ENCODE peak calls at places on chromosomes 2 and 18, in eight cellular contexts. One of them, this sample, is unnamed.

GRCh38 chr2:12839339-12839738 is 122.6 kb downstream of the TRIB2 start:
- DNase-seq in Karpas-422: no peak
- DNase-seq in activated naive CD8-positive, alpha-beta T cell treated with anti-CD3 and anti-CD28 coated beads, Interleukin-2, amount 10 ng/mL, durations not matched to agents 7 days and 5 days: no peak
- DNase-seq in naive thymus-derived CD8-positive, alpha-beta T cell: no peak
- DNase-seq in MCF 10A: no peak
- DNase-seq in stimulated activated CD4-positive, alpha-beta T cell treated with anti-CD3 and anti-CD28 coated beads, Interleukin-12 subunit alpha, Interleukin-12 subunit beta, amount 100 ng/mL, for 48 hours: no peak
- DNase-seq in hypothalamus: no peak
- DNase-seq in left lung: no peak
- DNase-seq in this sample: no peak

GRCh38 chr18:26479686-26480079 is 68.7 kb downstream of the KCTD1 start:
- DNase-seq in Karpas-422: no peak
- DNase-seq in activated naive CD8-positive, alpha-beta T cell treated with anti-CD3 and anti-CD28 coated beads, Interleukin-2, amount 10 ng/mL, durations not matched to agents 7 days and 5 days: no peak
- DNase-seq in naive thymus-derived CD8-positive, alpha-beta T cell: no peak
- DNase-seq in MCF 10A: no peak
- DNase-seq in stimulated activated CD4-positive, alpha-beta T cell treated with anti-CD3 and anti-CD28 coated beads, Interleukin-12 subunit alpha, Interleukin-12 subunit beta, amount 100 ng/mL, for 48 hours: no peak
- DNase-seq in hypothalamus: no peak
- DNase-seq in left lung: no peak
- DNase-seq in this sample: no peak

GRCh38 chr2:45282646-45283045 is 273.4 kb upstream of the SIX2 start:
- DNase-seq in Karpas-422: no peak
- DNase-seq in activated naive CD8-positive, alpha-beta T cell treated with anti-CD3 and anti-CD28 coated beads, Interleukin-2, amount 10 ng/mL, durations not matched to agents 7 days and 5 days: no peak
- DNase-seq in naive thymus-derived CD8-positive, alpha-beta T cell: no peak
- DNase-seq in MCF 10A: peak
- DNase-seq in stimulated activated CD4-positive, alpha-beta T cell treated with anti-CD3 and anti-CD28 coated beads, Interleukin-12 subunit alpha, Interleukin-12 subunit beta, amount 100 ng/mL, for 48 hours: no peak
- DNase-seq in hypothalamus: no peak
- DNase-seq in left lung: no peak
- DNase-seq in this sample: no peak

GRCh38 chr2:46334389-46335345 is 37.5 kb downstream of the EPAS1 start:
- DNase-seq in Karpas-422: no peak
- DNase-seq in activated naive CD8-positive, alpha-beta T cell treated with anti-CD3 and anti-CD28 coated beads, Interleukin-2, amount 10 ng/mL, durations not matched to agents 7 days and 5 days: no peak
- DNase-seq in naive thymus-derived CD8-positive, alpha-beta T cell: no peak
- DNase-seq in MCF 10A: peak
- DNase-seq in stimulated activated CD4-positive, alpha-beta T cell treated with anti-CD3 and anti-CD28 coated beads, Interleukin-12 subunit alpha, Interleukin-12 subunit beta, amount 100 ng/mL, for 48 hours: no peak
- DNase-seq in hypothalamus: no peak
- DNase-seq in left lung: no peak
- DNase-seq in this sample: no peak

GRCh38 chr2:122255924-122256323 is 500.5 kb downstream of the TSN start:
- DNase-seq in Karpas-422: no peak
- DNase-seq in activated naive CD8-positive, alpha-beta T cell treated with anti-CD3 and anti-CD28 coated beads, Interleukin-2, amount 10 ng/mL, durations not matched to agents 7 days and 5 days: no peak
- DNase-seq in naive thymus-derived CD8-positive, alpha-beta T cell: no peak
- DNase-seq in MCF 10A: peak
- DNase-seq in stimulated activated CD4-positive, alpha-beta T cell treated with anti-CD3 and anti-CD28 coated beads, Interleukin-12 subunit alpha, Interleukin-12 subunit beta, amount 100 ng/mL, for 48 hours: no peak
- DNase-seq in hypothalamus: no peak
- DNase-seq in left lung: no peak
- DNase-seq in this sample: no peak

GRCh38 chr18:56286775-56287174 is 351.6 kb downstream of the TXNL1 start:
- DNase-seq in Karpas-422: no peak
- DNase-seq in activated naive CD8-positive, alpha-beta T cell treated with anti-CD3 and anti-CD28 coated beads, Interleukin-2, amount 10 ng/mL, durations not matched to agents 7 days and 5 days: no peak
- DNase-seq in naive thymus-derived CD8-positive, alpha-beta T cell: no peak
- DNase-seq in MCF 10A: peak
- DNase-seq in stimulated activated CD4-positive, alpha-beta T cell treated with anti-CD3 and anti-CD28 coated beads, Interleukin-12 subunit alpha, Interleukin-12 subunit beta, amount 100 ng/mL, for 48 hours: no peak
- DNase-seq in hypothalamus: no peak
- DNase-seq in left lung: no peak
- DNase-seq in this sample: no peak

GRCh38 chr18:11994708-11995444 is 13.6 kb downstream of the IMPA2 start:
- DNase-seq in Karpas-422: no peak
- DNase-seq in activated naive CD8-positive, alpha-beta T cell treated with anti-CD3 and anti-CD28 coated beads, Interleukin-2, amount 10 ng/mL, durations not matched to agents 7 days and 5 days: no peak
- DNase-seq in naive thymus-derived CD8-positive, alpha-beta T cell: no peak
- DNase-seq in MCF 10A: peak
- DNase-seq in stimulated activated CD4-positive, alpha-beta T cell treated with anti-CD3 and anti-CD28 coated beads, Interleukin-12 subunit alpha, Interleukin-12 subunit beta, amount 100 ng/mL, for 48 hours: no peak
- DNase-seq in hypothalamus: no peak
- DNase-seq in left lung: peak
- DNase-seq in this sample: no peak

GRCh38 chr18:70288171-70288850 is 534 bp upstream of the SOCS6 start:
- DNase-seq in Karpas-422: no peak
- DNase-seq in activated naive CD8-positive, alpha-beta T cell treated with anti-CD3 and anti-CD28 coated beads, Interleukin-2, amount 10 ng/mL, durations not matched to agents 7 days and 5 days: peak
- DNase-seq in naive thymus-derived CD8-positive, alpha-beta T cell: no peak
- DNase-seq in MCF 10A: peak
- DNase-seq in stimulated activated CD4-positive, alpha-beta T cell treated with anti-CD3 and anti-CD28 coated beads, Interleukin-12 subunit alpha, Interleukin-12 subunit beta, amount 100 ng/mL, for 48 hours: no peak
- DNase-seq in hypothalamus: peak
- DNase-seq in left lung: no peak
- DNase-seq in this sample: peak

GRCh38 chr2:225735844-225736243 is 336.3 kb downstream of the NYAP2 start:
- DNase-seq in Karpas-422: no peak
- DNase-seq in activated naive CD8-positive, alpha-beta T cell treated with anti-CD3 and anti-CD28 coated beads, Interleukin-2, amount 10 ng/mL, durations not matched to agents 7 days and 5 days: no peak
- DNase-seq in naive thymus-derived CD8-positive, alpha-beta T cell: no peak
- DNase-seq in MCF 10A: peak
- DNase-seq in stimulated activated CD4-positive, alpha-beta T cell treated with anti-CD3 and anti-CD28 coated beads, Interleukin-12 subunit alpha, Interleukin-12 subunit beta, amount 100 ng/mL, for 48 hours: no peak
- DNase-seq in hypothalamus: no peak
- DNase-seq in left lung: no peak
- DNase-seq in this sample: no peak

GRCh38 chr2:105796131-105796638 is 51.5 kb downstream of the NCK2 start:
- DNase-seq in Karpas-422: no peak
- DNase-seq in activated naive CD8-positive, alpha-beta T cell treated with anti-CD3 and anti-CD28 coated beads, Interleukin-2, amount 10 ng/mL, durations not matched to agents 7 days and 5 days: no peak
- DNase-seq in naive thymus-derived CD8-positive, alpha-beta T cell: no peak
- DNase-seq in MCF 10A: no peak
- DNase-seq in stimulated activated CD4-positive, alpha-beta T cell treated with anti-CD3 and anti-CD28 coated beads, Interleukin-12 subunit alpha, Interleukin-12 subunit beta, amount 100 ng/mL, for 48 hours: no peak
- DNase-seq in hypothalamus: no peak
- DNase-seq in left lung: no peak
- DNase-seq in this sample: no peak

GRCh38 chr2:126970583-126970982 is 71.9 kb downstream of the TEX51 start:
- DNase-seq in Karpas-422: no peak
- DNase-seq in activated naive CD8-positive, alpha-beta T cell treated with anti-CD3 and anti-CD28 coated beads, Interleukin-2, amount 10 ng/mL, durations not matched to agents 7 days and 5 days: no peak
- DNase-seq in naive thymus-derived CD8-positive, alpha-beta T cell: no peak
- DNase-seq in MCF 10A: no peak
- DNase-seq in stimulated activated CD4-positive, alpha-beta T cell treated with anti-CD3 and anti-CD28 coated beads, Interleukin-12 subunit alpha, Interleukin-12 subunit beta, amount 100 ng/mL, for 48 hours: no peak
- DNase-seq in hypothalamus: no peak
- DNase-seq in left lung: no peak
- DNase-seq in this sample: no peak

GRCh38 chr2:1634681-1635341 is 109.5 kb downstream of the PXDN start:
- DNase-seq in Karpas-422: no peak
- DNase-seq in activated naive CD8-positive, alpha-beta T cell treated with anti-CD3 and anti-CD28 coated beads, Interleukin-2, amount 10 ng/mL, durations not matched to agents 7 days and 5 days: no peak
- DNase-seq in naive thymus-derived CD8-positive, alpha-beta T cell: no peak
- DNase-seq in MCF 10A: no peak
- DNase-seq in stimulated activated CD4-positive, alpha-beta T cell treated with anti-CD3 and anti-CD28 coated beads, Interleukin-12 subunit alpha, Interleukin-12 subunit beta, amount 100 ng/mL, for 48 hours: no peak
- DNase-seq in hypothalamus: no peak
- DNase-seq in left lung: peak
- DNase-seq in this sample: no peak

GRCh38 chr2:110794390-110794789 is 62.0 kb downstream of the ACOXL start:
- DNase-seq in Karpas-422: no peak
- DNase-seq in activated naive CD8-positive, alpha-beta T cell treated with anti-CD3 and anti-CD28 coated beads, Interleukin-2, amount 10 ng/mL, durations not matched to agents 7 days and 5 days: no peak
- DNase-seq in naive thymus-derived CD8-positive, alpha-beta T cell: no peak
- DNase-seq in MCF 10A: no peak
- DNase-seq in stimulated activated CD4-positive, alpha-beta T cell treated with anti-CD3 and anti-CD28 coated beads, Interleukin-12 subunit alpha, Interleukin-12 subunit beta, amount 100 ng/mL, for 48 hours: no peak
- DNase-seq in hypothalamus: no peak
- DNase-seq in left lung: no peak
- DNase-seq in this sample: no peak

GRCh38 chr2:237453671-237454070 is 33.4 kb upstream of the MLPH start:
- DNase-seq in Karpas-422: no peak
- DNase-seq in activated naive CD8-positive, alpha-beta T cell treated with anti-CD3 and anti-CD28 coated beads, Interleukin-2, amount 10 ng/mL, durations not matched to agents 7 days and 5 days: no peak
- DNase-seq in naive thymus-derived CD8-positive, alpha-beta T cell: no peak
- DNase-seq in MCF 10A: no peak
- DNase-seq in stimulated activated CD4-positive, alpha-beta T cell treated with anti-CD3 and anti-CD28 coated beads, Interleukin-12 subunit alpha, Interleukin-12 subunit beta, amount 100 ng/mL, for 48 hours: no peak
- DNase-seq in hypothalamus: no peak
- DNase-seq in left lung: no peak
- DNase-seq in this sample: no peak

GRCh38 chr2:70580352-70580751 is 26.7 kb upstream of the TGFA start:
- DNase-seq in Karpas-422: no peak
- DNase-seq in activated naive CD8-positive, alpha-beta T cell treated with anti-CD3 and anti-CD28 coated beads, Interleukin-2, amount 10 ng/mL, durations not matched to agents 7 days and 5 days: no peak
- DNase-seq in naive thymus-derived CD8-positive, alpha-beta T cell: no peak
- DNase-seq in MCF 10A: no peak
- DNase-seq in stimulated activated CD4-positive, alpha-beta T cell treated with anti-CD3 and anti-CD28 coated beads, Interleukin-12 subunit alpha, Interleukin-12 subunit beta, amount 100 ng/mL, for 48 hours: no peak
- DNase-seq in hypothalamus: no peak
- DNase-seq in left lung: no peak
- DNase-seq in this sample: no peak

GRCh38 chr2:239789711-239790110 is 235.4 kb downstream of the NDUFA10 start:
- DNase-seq in Karpas-422: no peak
- DNase-seq in activated naive CD8-positive, alpha-beta T cell treated with anti-CD3 and anti-CD28 coated beads, Interleukin-2, amount 10 ng/mL, durations not matched to agents 7 days and 5 days: no peak
- DNase-seq in naive thymus-derived CD8-positive, alpha-beta T cell: no peak
- DNase-seq in MCF 10A: no peak
- DNase-seq in stimulated activated CD4-positive, alpha-beta T cell treated with anti-CD3 and anti-CD28 coated beads, Interleukin-12 subunit alpha, Interleukin-12 subunit beta, amount 100 ng/mL, for 48 hours: no peak
- DNase-seq in hypothalamus: no peak
- DNase-seq in left lung: no peak
- DNase-seq in this sample: no peak

GRCh38 chr2:48578313-48578712 is 39.3 kb upstream of the GTF2A1L start:
- DNase-seq in Karpas-422: no peak
- DNase-seq in activated naive CD8-positive, alpha-beta T cell treated with anti-CD3 and anti-CD28 coated beads, Interleukin-2, amount 10 ng/mL, durations not matched to agents 7 days and 5 days: no peak
- DNase-seq in naive thymus-derived CD8-positive, alpha-beta T cell: no peak
- DNase-seq in MCF 10A: no peak
- DNase-seq in stimulated activated CD4-positive, alpha-beta T cell treated with anti-CD3 and anti-CD28 coated beads, Interleukin-12 subunit alpha, Interleukin-12 subunit beta, amount 100 ng/mL, for 48 hours: no peak
- DNase-seq in hypothalamus: no peak
- DNase-seq in left lung: no peak
- DNase-seq in this sample: no peak

GRCh38 chr2:36356199-36356989 is 816 bp downstream of the CRIM1 start:
- DNase-seq in Karpas-422: no peak
- DNase-seq in activated naive CD8-positive, alpha-beta T cell treated with anti-CD3 and anti-CD28 coated beads, Interleukin-2, amount 10 ng/mL, durations not matched to agents 7 days and 5 days: peak
- DNase-seq in naive thymus-derived CD8-positive, alpha-beta T cell: no peak
- DNase-seq in MCF 10A: peak
- DNase-seq in stimulated activated CD4-positive, alpha-beta T cell treated with anti-CD3 and anti-CD28 coated beads, Interleukin-12 subunit alpha, Interleukin-12 subunit beta, amount 100 ng/mL, for 48 hours: peak
- DNase-seq in hypothalamus: no peak
- DNase-seq in left lung: peak
- DNase-seq in this sample: peak

GRCh38 chr2:877747-878146 is 72.9 kb upstream of the SNTG2 start:
- DNase-seq in Karpas-422: no peak
- DNase-seq in activated naive CD8-positive, alpha-beta T cell treated with anti-CD3 and anti-CD28 coated beads, Interleukin-2, amount 10 ng/mL, durations not matched to agents 7 days and 5 days: no peak
- DNase-seq in naive thymus-derived CD8-positive, alpha-beta T cell: no peak
- DNase-seq in MCF 10A: no peak
- DNase-seq in stimulated activated CD4-positive, alpha-beta T cell treated with anti-CD3 and anti-CD28 coated beads, Interleukin-12 subunit alpha, Interleukin-12 subunit beta, amount 100 ng/mL, for 48 hours: no peak
- DNase-seq in hypothalamus: no peak
- DNase-seq in left lung: no peak
- DNase-seq in this sample: no peak

GRCh38 chr2:201267278-201268030 is 7.1 kb downstream of the CASP8 start:
- DNase-seq in Karpas-422: no peak
- DNase-seq in activated naive CD8-positive, alpha-beta T cell treated with anti-CD3 and anti-CD28 coated beads, Interleukin-2, amount 10 ng/mL, durations not matched to agents 7 days and 5 days: no peak
- DNase-seq in naive thymus-derived CD8-positive, alpha-beta T cell: no peak
- DNase-seq in MCF 10A: no peak
- DNase-seq in stimulated activated CD4-positive, alpha-beta T cell treated with anti-CD3 and anti-CD28 coated beads, Interleukin-12 subunit alpha, Interleukin-12 subunit beta, amount 100 ng/mL, for 48 hours: no peak
- DNase-seq in hypothalamus: no peak
- DNase-seq in left lung: no peak
- DNase-seq in this sample: no peak

GRCh38 chr2:161912154-161912553 is 161.9 kb downstream of the DPP4 start:
- DNase-seq in Karpas-422: no peak
- DNase-seq in activated naive CD8-positive, alpha-beta T cell treated with anti-CD3 and anti-CD28 coated beads, Interleukin-2, amount 10 ng/mL, durations not matched to agents 7 days and 5 days: no peak
- DNase-seq in naive thymus-derived CD8-positive, alpha-beta T cell: no peak
- DNase-seq in MCF 10A: no peak
- DNase-seq in stimulated activated CD4-positive, alpha-beta T cell treated with anti-CD3 and anti-CD28 coated beads, Interleukin-12 subunit alpha, Interleukin-12 subunit beta, amount 100 ng/mL, for 48 hours: no peak
- DNase-seq in hypothalamus: no peak
- DNase-seq in left lung: no peak
- DNase-seq in this sample: no peak

GRCh38 chr2:29562319-29562718 is 359.1 kb downstream of the ALK start:
- DNase-seq in Karpas-422: no peak
- DNase-seq in activated naive CD8-positive, alpha-beta T cell treated with anti-CD3 and anti-CD28 coated beads, Interleukin-2, amount 10 ng/mL, durations not matched to agents 7 days and 5 days: no peak
- DNase-seq in naive thymus-derived CD8-positive, alpha-beta T cell: no peak
- DNase-seq in MCF 10A: no peak
- DNase-seq in stimulated activated CD4-positive, alpha-beta T cell treated with anti-CD3 and anti-CD28 coated beads, Interleukin-12 subunit alpha, Interleukin-12 subunit beta, amount 100 ng/mL, for 48 hours: no peak
- DNase-seq in hypothalamus: no peak
- DNase-seq in left lung: no peak
- DNase-seq in this sample: no peak

GRCh38 chr2:238655131-238655860 is 192.6 kb upstream of the TWIST2 start:
- DNase-seq in Karpas-422: no peak
- DNase-seq in activated naive CD8-positive, alpha-beta T cell treated with anti-CD3 and anti-CD28 coated beads, Interleukin-2, amount 10 ng/mL, durations not matched to agents 7 days and 5 days: no peak
- DNase-seq in naive thymus-derived CD8-positive, alpha-beta T cell: no peak
- DNase-seq in MCF 10A: no peak
- DNase-seq in stimulated activated CD4-positive, alpha-beta T cell treated with anti-CD3 and anti-CD28 coated beads, Interleukin-12 subunit alpha, Interleukin-12 subunit beta, amount 100 ng/mL, for 48 hours: no peak
- DNase-seq in hypothalamus: no peak
- DNase-seq in left lung: no peak
- DNase-seq in this sample: no peak

GRCh38 chr2:106097370-106098000 is 96.6 kb downstream of the UXS1 start:
- DNase-seq in Karpas-422: no peak
- DNase-seq in activated naive CD8-positive, alpha-beta T cell treated with anti-CD3 and anti-CD28 coated beads, Interleukin-2, amount 10 ng/mL, durations not matched to agents 7 days and 5 days: no peak
- DNase-seq in naive thymus-derived CD8-positive, alpha-beta T cell: peak
- DNase-seq in MCF 10A: no peak
- DNase-seq in stimulated activated CD4-positive, alpha-beta T cell treated with anti-CD3 and anti-CD28 coated beads, Interleukin-12 subunit alpha, Interleukin-12 subunit beta, amount 100 ng/mL, for 48 hours: no peak
- DNase-seq in hypothalamus: no peak
- DNase-seq in left lung: no peak
- DNase-seq in this sample: no peak

GRCh38 chr2:186675380-186675779 is 18.5 kb upstream of the FAM171B start:
- DNase-seq in Karpas-422: no peak
- DNase-seq in activated naive CD8-positive, alpha-beta T cell treated with anti-CD3 and anti-CD28 coated beads, Interleukin-2, amount 10 ng/mL, durations not matched to agents 7 days and 5 days: no peak
- DNase-seq in naive thymus-derived CD8-positive, alpha-beta T cell: no peak
- DNase-seq in MCF 10A: no peak
- DNase-seq in stimulated activated CD4-positive, alpha-beta T cell treated with anti-CD3 and anti-CD28 coated beads, Interleukin-12 subunit alpha, Interleukin-12 subunit beta, amount 100 ng/mL, for 48 hours: no peak
- DNase-seq in hypothalamus: no peak
- DNase-seq in left lung: no peak
- DNase-seq in this sample: no peak

GRCh38 chr18:38790303-38790702 is 1224.7 kb upstream of the CELF4 start:
- DNase-seq in Karpas-422: peak
- DNase-seq in activated naive CD8-positive, alpha-beta T cell treated with anti-CD3 and anti-CD28 coated beads, Interleukin-2, amount 10 ng/mL, durations not matched to agents 7 days and 5 days: no peak
- DNase-seq in naive thymus-derived CD8-positive, alpha-beta T cell: no peak
- DNase-seq in MCF 10A: peak
- DNase-seq in stimulated activated CD4-positive, alpha-beta T cell treated with anti-CD3 and anti-CD28 coated beads, Interleukin-12 subunit alpha, Interleukin-12 subunit beta, amount 100 ng/mL, for 48 hours: no peak
- DNase-seq in hypothalamus: no peak
- DNase-seq in left lung: no peak
- DNase-seq in this sample: no peak

GRCh38 chr2:236601306-236602202 is 31.9 kb downstream of the ACKR3 start:
- DNase-seq in Karpas-422: no peak
- DNase-seq in activated naive CD8-positive, alpha-beta T cell treated with anti-CD3 and anti-CD28 coated beads, Interleukin-2, amount 10 ng/mL, durations not matched to agents 7 days and 5 days: no peak
- DNase-seq in naive thymus-derived CD8-positive, alpha-beta T cell: no peak
- DNase-seq in MCF 10A: no peak
- DNase-seq in stimulated activated CD4-positive, alpha-beta T cell treated with anti-CD3 and anti-CD28 coated beads, Interleukin-12 subunit alpha, Interleukin-12 subunit beta, amount 100 ng/mL, for 48 hours: no peak
- DNase-seq in hypothalamus: no peak
- DNase-seq in left lung: no peak
- DNase-seq in this sample: no peak

GRCh38 chr2:29295843-29296242 is 180.6 kb downstream of the CLIP4 start:
- DNase-seq in Karpas-422: peak
- DNase-seq in activated naive CD8-positive, alpha-beta T cell treated with anti-CD3 and anti-CD28 coated beads, Interleukin-2, amount 10 ng/mL, durations not matched to agents 7 days and 5 days: no peak
- DNase-seq in naive thymus-derived CD8-positive, alpha-beta T cell: no peak
- DNase-seq in MCF 10A: peak
- DNase-seq in stimulated activated CD4-positive, alpha-beta T cell treated with anti-CD3 and anti-CD28 coated beads, Interleukin-12 subunit alpha, Interleukin-12 subunit beta, amount 100 ng/mL, for 48 hours: no peak
- DNase-seq in hypothalamus: no peak
- DNase-seq in left lung: no peak
- DNase-seq in this sample: peak

GRCh38 chr2:120566331-120567035 is 169.2 kb upstream of the GLI2 start:
- DNase-seq in Karpas-422: no peak
- DNase-seq in activated naive CD8-positive, alpha-beta T cell treated with anti-CD3 and anti-CD28 coated beads, Interleukin-2, amount 10 ng/mL, durations not matched to agents 7 days and 5 days: no peak
- DNase-seq in naive thymus-derived CD8-positive, alpha-beta T cell: no peak
- DNase-seq in MCF 10A: peak
- DNase-seq in stimulated activated CD4-positive, alpha-beta T cell treated with anti-CD3 and anti-CD28 coated beads, Interleukin-12 subunit alpha, Interleukin-12 subunit beta, amount 100 ng/mL, for 48 hours: no peak
- DNase-seq in hypothalamus: peak
- DNase-seq in left lung: no peak
- DNase-seq in this sample: no peak

GRCh38 chr2:158491072-158491471 is 34.3 kb downstream of the PKP4 start:
- DNase-seq in Karpas-422: no peak
- DNase-seq in activated naive CD8-positive, alpha-beta T cell treated with anti-CD3 and anti-CD28 coated beads, Interleukin-2, amount 10 ng/mL, durations not matched to agents 7 days and 5 days: no peak
- DNase-seq in naive thymus-derived CD8-positive, alpha-beta T cell: no peak
- DNase-seq in MCF 10A: no peak
- DNase-seq in stimulated activated CD4-positive, alpha-beta T cell treated with anti-CD3 and anti-CD28 coated beads, Interleukin-12 subunit alpha, Interleukin-12 subunit beta, amount 100 ng/mL, for 48 hours: no peak
- DNase-seq in hypothalamus: no peak
- DNase-seq in left lung: no peak
- DNase-seq in this sample: no peak

GRCh38 chr2:86033751-86034680 is 71.7 kb downstream of the POLR1A start:
- DNase-seq in Karpas-422: no peak
- DNase-seq in activated naive CD8-positive, alpha-beta T cell treated with anti-CD3 and anti-CD28 coated beads, Interleukin-2, amount 10 ng/mL, durations not matched to agents 7 days and 5 days: no peak
- DNase-seq in naive thymus-derived CD8-positive, alpha-beta T cell: no peak
- DNase-seq in MCF 10A: no peak
- DNase-seq in stimulated activated CD4-positive, alpha-beta T cell treated with anti-CD3 and anti-CD28 coated beads, Interleukin-12 subunit alpha, Interleukin-12 subunit beta, amount 100 ng/mL, for 48 hours: no peak
- DNase-seq in hypothalamus: no peak
- DNase-seq in left lung: no peak
- DNase-seq in this sample: no peak

GRCh38 chr2:25685741-25686140 is 12.4 kb upstream of the DTNB start:
- DNase-seq in Karpas-422: no peak
- DNase-seq in activated naive CD8-positive, alpha-beta T cell treated with anti-CD3 and anti-CD28 coated beads, Interleukin-2, amount 10 ng/mL, durations not matched to agents 7 days and 5 days: no peak
- DNase-seq in naive thymus-derived CD8-positive, alpha-beta T cell: no peak
- DNase-seq in MCF 10A: no peak
- DNase-seq in stimulated activated CD4-positive, alpha-beta T cell treated with anti-CD3 and anti-CD28 coated beads, Interleukin-12 subunit alpha, Interleukin-12 subunit beta, amount 100 ng/mL, for 48 hours: no peak
- DNase-seq in hypothalamus: no peak
- DNase-seq in left lung: no peak
- DNase-seq in this sample: no peak

GRCh38 chr2:132651115-132652099 is 18.6 kb downstream of the LYPD1 start:
- DNase-seq in Karpas-422: no peak
- DNase-seq in activated naive CD8-positive, alpha-beta T cell treated with anti-CD3 and anti-CD28 coated beads, Interleukin-2, amount 10 ng/mL, durations not matched to agents 7 days and 5 days: no peak
- DNase-seq in naive thymus-derived CD8-positive, alpha-beta T cell: no peak
- DNase-seq in MCF 10A: peak
- DNase-seq in stimulated activated CD4-positive, alpha-beta T cell treated with anti-CD3 and anti-CD28 coated beads, Interleukin-12 subunit alpha, Interleukin-12 subunit beta, amount 100 ng/mL, for 48 hours: no peak
- DNase-seq in hypothalamus: no peak
- DNase-seq in left lung: no peak
- DNase-seq in this sample: peak

GRCh38 chr2:112799291-112799975 is 15.1 kb upstream of the IL1A start:
- DNase-seq in Karpas-422: no peak
- DNase-seq in activated naive CD8-positive, alpha-beta T cell treated with anti-CD3 and anti-CD28 coated beads, Interleukin-2, amount 10 ng/mL, durations not matched to agents 7 days and 5 days: no peak
- DNase-seq in naive thymus-derived CD8-positive, alpha-beta T cell: no peak
- DNase-seq in MCF 10A: no peak
- DNase-seq in stimulated activated CD4-positive, alpha-beta T cell treated with anti-CD3 and anti-CD28 coated beads, Interleukin-12 subunit alpha, Interleukin-12 subunit beta, amount 100 ng/mL, for 48 hours: no peak
- DNase-seq in hypothalamus: no peak
- DNase-seq in left lung: no peak
- DNase-seq in this sample: no peak

This sample was measured in neural crest cell.